ENCODE peak calls at places on chromosomes 16 and 17, in four cellular contexts. R is esophagus squamous epithelium, Y is body of pancreas, S is heart left ventricle. N is an unnamed sample.

GRCh38 chr17:77836557-77837041 is 121.9 kb upstream of the TNRC6C start:
- DNase-seq in R (no peak), Y (peak), S (no peak), N (no peak)

GRCh38 chr17:12928736-12929135 is 89.1 kb downstream of the ELAC2 start:
- DNase-seq in R (no peak), Y (no peak), S (no peak), N (peak)

GRCh38 chr17:28230011-28230410 is 89.0 kb upstream of the TMEM97 start:
- DNase-seq in R (no peak), Y (peak), S (no peak), N (no peak)

GRCh38 chr17:3723556-3724372 is at the start of gene HASPIN:
- DNase-seq in R (no peak), Y (peak), S (peak), N (peak)

GRCh38 chr16:28067604-28068382 is 4.3 kb upstream of the GSG1L start:
- DNase-seq in R (no peak), Y (no peak), S (no peak), N (no peak)

GRCh38 chr17:67902531-67903231 is 77.4 kb downstream of the BPTF start:
- DNase-seq in R (no peak), Y (no peak), S (no peak), N (no peak)

GRCh38 chr16:50434872-50435478 is 66.2 kb upstream of the BRD7 start:
- DNase-seq in R (no peak), Y (no peak), S (no peak), N (no peak)

GRCh38 chr17:51435641-51436091 is 175.3 kb downstream of the UTP18 start:
- DNase-seq in R (no peak), Y (peak), S (no peak), N (peak)

GRCh38 chr17:74816883-74817620 is 40.9 kb upstream of the NAT9 start:
- DNase-seq in R (no peak), Y (no peak), S (no peak), N (no peak)

GRCh38 chr17:74815067-74815466 is 38.9 kb upstream of the NAT9 start:
- DNase-seq in R (no peak), Y (no peak), S (no peak), N (peak)

GRCh38 chr17:74813793-74814192 is 37.6 kb upstream of the NAT9 start:
- DNase-seq in R (no peak), Y (no peak), S (no peak), N (no peak)

GRCh38 chr17:74814453-74814852 is 38.3 kb upstream of the NAT9 start:
- DNase-seq in R (no peak), Y (no peak), S (no peak), N (no peak)

GRCh38 chr17:74815671-74816370 is 39.7 kb upstream of the NAT9 start:
- DNase-seq in R (no peak), Y (no peak), S (no peak), N (peak)
- TF ChIP-seq CTCF in R (no peak), Y (no peak), S (no peak), N (peak)

GRCh38 chr17:44210342-44211192 is 8.9 kb downstream of the UBTF start:
- DNase-seq in R (peak), Y (peak), S (peak), N (peak)
- TF ChIP-seq POLR2A in R (no peak), Y (peak), S (peak), N (no peak)

DNA sequence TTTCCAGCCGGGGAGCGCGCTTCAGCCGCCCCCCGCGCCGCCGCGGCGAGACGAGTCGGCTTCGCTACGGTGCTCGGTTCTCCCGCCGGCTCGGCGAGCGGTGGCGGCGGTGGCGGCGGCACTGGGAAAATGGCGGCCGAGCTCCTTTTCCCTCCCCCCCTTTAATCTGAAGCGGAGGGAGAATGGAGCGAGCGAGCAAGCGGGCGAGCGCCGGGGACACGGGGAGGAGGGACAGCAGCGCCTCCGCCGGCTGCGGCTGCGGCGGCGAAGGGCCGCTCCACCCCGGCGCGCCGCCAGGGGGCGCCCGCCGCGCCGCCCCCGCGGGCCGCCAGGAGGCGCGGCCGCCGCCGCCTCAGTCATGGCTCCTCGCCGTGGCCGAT is at the start of gene KANSL1:
- DNase-seq in R (peak), Y (peak), S (peak), N (peak)
- TF ChIP-seq CTCF in R (no peak), Y (peak), S (peak), N (peak)

GRCh38 chr17:82095777-82096708 is 2.0 kb downstream of the FASN start:
- DNase-seq in R (no peak), Y (no peak), S (no peak), N (no peak)
- TF ChIP-seq POLR2A in R (no peak), Y (no peak), S (no peak), N (no peak)

GRCh38 chr17:29582254-29582765 is 7.1 kb downstream of the GIT1 start:
- DNase-seq in R (no peak), Y (no peak), S (no peak), N (no peak)
- TF ChIP-seq CTCF in R (no peak), Y (no peak), S (no peak), N (no peak)

DNA sequence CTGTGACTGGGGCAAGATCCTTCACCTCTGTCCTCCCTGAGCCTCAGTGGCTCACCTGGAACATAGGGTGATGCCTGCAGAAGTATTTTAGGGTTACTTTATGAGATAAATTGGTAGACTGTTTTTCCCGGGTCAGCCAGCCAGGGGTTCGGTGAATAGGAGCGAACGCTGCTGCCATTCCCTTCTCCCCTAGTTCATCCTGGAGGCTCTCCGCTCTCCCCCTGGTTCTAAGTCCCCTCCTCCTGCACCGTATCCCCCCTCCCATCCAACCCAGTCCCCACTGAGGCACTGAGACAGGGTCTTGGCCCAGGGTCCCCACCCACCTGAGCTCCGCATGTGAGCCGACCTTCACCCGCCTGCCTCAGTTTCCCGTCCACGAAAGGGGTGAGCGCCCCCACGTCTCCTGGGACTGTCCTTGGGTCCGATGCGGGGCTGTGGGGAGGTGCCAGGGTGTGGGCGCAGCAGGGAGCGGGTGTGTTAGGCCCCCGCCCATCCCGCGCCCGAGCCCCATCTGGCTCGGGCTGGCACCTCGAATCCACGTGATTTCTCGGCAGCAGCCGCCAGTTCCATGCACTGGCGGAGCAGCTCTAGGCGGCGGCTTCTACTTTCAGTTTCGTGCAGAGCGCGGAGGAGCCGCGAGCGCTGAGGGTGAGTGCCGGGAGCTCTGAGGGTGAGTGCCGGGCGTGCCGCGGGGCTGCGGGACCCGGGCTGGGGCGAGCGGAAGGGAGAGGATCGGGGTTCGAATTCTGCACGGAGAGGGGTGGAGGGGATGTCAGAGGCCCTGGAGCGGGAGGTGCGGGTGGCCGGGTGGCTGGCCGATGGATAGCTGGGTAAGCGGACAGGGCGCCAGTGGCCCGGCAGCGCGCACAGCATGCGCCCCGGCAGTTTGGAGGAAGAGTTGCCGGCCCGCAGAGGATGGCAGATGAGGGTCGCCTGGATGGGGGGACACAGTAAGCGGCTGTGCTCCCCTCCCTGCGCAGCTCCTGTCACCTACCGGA is at the start of gene NLRC5:
- DNase-seq in R (peak), Y (peak), S (peak), N (peak)
- TF ChIP-seq POLR2A in R (peak), Y (peak), S (peak), N (peak)

DNA sequence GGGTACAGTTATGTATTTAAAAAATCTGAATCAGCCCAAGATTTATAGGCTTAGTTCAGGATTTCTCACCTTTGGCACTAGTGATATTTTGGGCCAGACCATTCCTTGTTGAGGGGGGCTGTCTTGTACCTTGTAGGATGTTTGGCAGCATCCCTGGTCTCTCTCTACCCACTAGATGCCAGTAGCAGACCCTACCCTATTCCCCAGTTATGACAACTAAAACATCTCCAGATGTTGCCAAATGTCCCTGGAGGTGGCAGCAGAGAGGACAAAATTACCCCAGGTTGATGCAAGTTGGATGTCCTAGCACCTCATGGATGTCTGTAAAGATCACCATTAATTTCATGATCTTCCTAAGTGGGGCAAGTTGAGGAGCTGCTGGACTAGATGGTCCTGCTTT is 45.8 kb downstream of the SYT17 start:
- DNase-seq in R (no peak), Y (no peak), S (no peak), N (no peak)
- TF ChIP-seq CTCF in R (no peak), Y (no peak), S (no peak), N (no peak)

DNA sequence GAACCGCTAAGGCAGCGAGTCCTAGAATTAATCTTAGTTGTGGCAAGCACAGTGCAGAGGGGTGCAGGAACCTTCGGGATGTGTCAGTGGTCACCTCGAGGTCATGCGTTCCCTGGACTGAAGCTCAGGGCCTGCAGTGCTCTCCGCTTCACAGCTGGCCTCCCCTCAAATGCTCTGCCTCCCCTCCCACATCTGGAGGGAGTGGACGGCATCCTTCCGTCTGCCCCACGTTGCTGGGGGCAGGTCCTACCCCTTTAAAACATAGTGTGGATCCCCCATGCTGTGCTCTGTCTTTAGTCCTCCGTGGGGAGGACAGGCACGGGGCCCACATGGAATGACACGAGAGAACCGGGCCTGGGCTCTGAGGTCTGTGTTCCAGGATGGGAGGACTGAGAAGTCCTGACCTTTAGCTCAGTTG is 99.5 kb upstream of the CDC42EP4 start:
- DNase-seq in R (no peak), Y (no peak), S (no peak), N (no peak)
- TF ChIP-seq POLR2A in R (no peak), Y (no peak), S (no peak), N (no peak)